ENCODE peak calls at places on chromosomes 6 and 20, in six cellular contexts. One of them, this sample, is unnamed.
A peak's percentile ranks its signal among the peaks of the same experiment; 100 is the strongest.

GRCh38 chr20:8601542-8601912 is 467.4 kb upstream of the PLCB4 start:
- DNase-seq in HCT116: no peak
- DNase-seq in testis: no peak
- DNase-seq in heart left ventricle: no peak
- DNase-seq in H1: no peak
- DNase-seq in IMR-90: no peak
- DNase-seq in this sample: no peak

GRCh38 chr20:17969276-17969883 is 562 bp downstream of the MGME1 start:
- DNase-seq in IMR-90: no peak
- DNase-seq in H1: no peak
- DNase-seq in heart left ventricle: peak; percentile 41
- DNase-seq in testis: peak; percentile 66
- DNase-seq in HCT116: no peak
- DNase-seq in this sample: no peak

GRCh38 chr6:20577280-20577679 is 43.0 kb downstream of the CDKAL1 start:
- DNase-seq in HCT116: no peak
- DNase-seq in testis: no peak
- DNase-seq in H1: no peak
- DNase-seq in IMR-90: no peak
- DNase-seq in heart left ventricle: no peak
- DNase-seq in this sample: no peak

GRCh38 chr6:113825776-113826175 is 31.4 kb upstream of the MARCKS start:
- DNase-seq in testis: peak; percentile 89
- DNase-seq in H1: no peak
- DNase-seq in heart left ventricle: peak; percentile 92
- DNase-seq in HCT116: no peak
- DNase-seq in IMR-90: peak; percentile 84
- DNase-seq in this sample: peak; percentile 94

GRCh38 chr6:20708367-20709124 is 174.3 kb downstream of the CDKAL1 start:
- DNase-seq in IMR-90: peak; percentile 31
- DNase-seq in testis: no peak
- DNase-seq in heart left ventricle: no peak
- DNase-seq in H1: no peak
- DNase-seq in HCT116: no peak
- DNase-seq in this sample: no peak

GRCh38 chr6:31568537-31568961 is 3.5 kb upstream of the LTA start:
- DNase-seq in H1: no peak
- DNase-seq in IMR-90: no peak
- DNase-seq in testis: no peak
- DNase-seq in HCT116: no peak
- DNase-seq in heart left ventricle: no peak
- DNase-seq in this sample: no peak

GRCh38 chr6:168152306-168152963 is 73.4 kb upstream of the FRMD1 start:
- DNase-seq in testis: no peak
- DNase-seq in HCT116: no peak
- DNase-seq in heart left ventricle: no peak
- DNase-seq in IMR-90: no peak
- DNase-seq in H1: no peak
- DNase-seq in this sample: peak; percentile 20

GRCh38 chr20:41524980-41525613 is 93.1 kb downstream of the CHD6 start:
- DNase-seq in IMR-90: peak; percentile 58
- DNase-seq in heart left ventricle: peak; percentile 86
- DNase-seq in HCT116: no peak
- DNase-seq in testis: peak; percentile 85
- DNase-seq in H1: no peak
- DNase-seq in this sample: peak; percentile 73

GRCh38 chr6:93848011-93848620 is 428.8 kb upstream of the EPHA7 start:
- DNase-seq in heart left ventricle: no peak
- DNase-seq in IMR-90: no peak
- DNase-seq in HCT116: no peak
- DNase-seq in testis: no peak
- DNase-seq in H1: no peak
- DNase-seq in this sample: no peak

GRCh38 chr20:18466574-18466893 is 296 bp downstream of the DZANK1 start:
- DNase-seq in H1: no peak
- DNase-seq in IMR-90: no peak
- DNase-seq in testis: no peak
- DNase-seq in HCT116: no peak
- DNase-seq in heart left ventricle: no peak
- DNase-seq in this sample: no peak

GRCh38 chr6:35402136-35402855 is 49.8 kb upstream of the FANCE start:
- DNase-seq in H1: no peak
- DNase-seq in HCT116: no peak
- DNase-seq in IMR-90: no peak
- DNase-seq in testis: no peak
- DNase-seq in heart left ventricle: no peak
- DNase-seq in this sample: no peak

GRCh38 chr6:68252632-68253031 is 382.4 kb upstream of the ADGRB3 start:
- DNase-seq in H1: no peak
- DNase-seq in IMR-90: no peak
- DNase-seq in testis: no peak
- DNase-seq in heart left ventricle: no peak
- DNase-seq in HCT116: no peak
- DNase-seq in this sample: no peak

GRCh38 chr6:79127660-79128059 is 49.6 kb upstream of the PHIP start:
- DNase-seq in H1: no peak
- DNase-seq in HCT116: no peak
- DNase-seq in heart left ventricle: no peak
- DNase-seq in testis: no peak
- DNase-seq in IMR-90: no peak
- DNase-seq in this sample: no peak

GRCh38 chr6:20377623-20378265 is 23.9 kb upstream of the E2F3 start:
- DNase-seq in IMR-90: peak; percentile 87
- DNase-seq in H1: no peak
- DNase-seq in HCT116: no peak
- DNase-seq in testis: no peak
- DNase-seq in heart left ventricle: no peak
- DNase-seq in this sample: no peak

GRCh38 chr6:116287668-116288282 is 8.0 kb upstream of the TSPYL1 start:
- DNase-seq in heart left ventricle: no peak
- DNase-seq in HCT116: peak; percentile 51
- DNase-seq in testis: no peak
- DNase-seq in H1: no peak
- DNase-seq in IMR-90: peak; percentile 74
- DNase-seq in this sample: no peak

GRCh38 chr6:129646617-129647016 is 63.4 kb downstream of the ARHGAP18 start:
- DNase-seq in H1: no peak
- DNase-seq in heart left ventricle: no peak
- DNase-seq in IMR-90: peak; percentile 27
- DNase-seq in testis: no peak
- DNase-seq in HCT116: no peak
- DNase-seq in this sample: no peak

GRCh38 chr6:139109558-139109957 is 25.3 kb upstream of the HECA start:
- DNase-seq in testis: peak; percentile 25
- DNase-seq in heart left ventricle: no peak
- DNase-seq in HCT116: peak; percentile 32
- DNase-seq in H1: no peak
- DNase-seq in IMR-90: peak; percentile 12
- DNase-seq in this sample: no peak

GRCh38 chr20:10412591-10413408 is 21.2 kb downstream of the MKKS start:
- DNase-seq in heart left ventricle: no peak
- DNase-seq in testis: no peak
- DNase-seq in HCT116: no peak
- DNase-seq in H1: no peak
- DNase-seq in IMR-90: no peak
- DNase-seq in this sample: no peak

GRCh38 chr6:12911387-12911960 is 194.9 kb downstream of the PHACTR1 start:
- DNase-seq in heart left ventricle: no peak
- DNase-seq in H1: no peak
- DNase-seq in HCT116: no peak
- DNase-seq in IMR-90: peak; percentile 9
- DNase-seq in testis: no peak
- DNase-seq in this sample: no peak

GRCh38 chr6:45961125-45961524 is 54.5 kb downstream of the CLIC5 start:
- DNase-seq in HCT116: no peak
- DNase-seq in H1: no peak
- DNase-seq in IMR-90: no peak
- DNase-seq in testis: no peak
- DNase-seq in heart left ventricle: no peak
- DNase-seq in this sample: no peak

GRCh38 chr20:17699931-17700351 is at the start of gene BANF2:
- DNase-seq in H1: no peak
- DNase-seq in heart left ventricle: no peak
- DNase-seq in testis: no peak
- DNase-seq in IMR-90: no peak
- DNase-seq in HCT116: no peak
- DNase-seq in this sample: no peak

GRCh38 chr6:142030115-142030619 is 102.6 kb upstream of the GJE1 start:
- DNase-seq in H1: no peak
- DNase-seq in testis: no peak
- DNase-seq in IMR-90: peak; percentile 76
- DNase-seq in heart left ventricle: no peak
- DNase-seq in HCT116: no peak
- DNase-seq in this sample: no peak

GRCh38 chr6:154650351-154650750 is 82.9 kb upstream of the SCAF8 start:
- DNase-seq in HCT116: no peak
- DNase-seq in heart left ventricle: no peak
- DNase-seq in testis: no peak
- DNase-seq in IMR-90: no peak
- DNase-seq in H1: no peak
- DNase-seq in this sample: no peak

GRCh38 chr6:37738216-37738615 is 40.5 kb upstream of the MDGA1 start:
- DNase-seq in H1: no peak
- DNase-seq in HCT116: no peak
- DNase-seq in testis: no peak
- DNase-seq in IMR-90: no peak
- DNase-seq in heart left ventricle: no peak
- DNase-seq in this sample: no peak

GRCh38 chr20:57027752-57028151 is 238.7 kb downstream of the BMP7 start:
- DNase-seq in heart left ventricle: no peak
- DNase-seq in IMR-90: no peak
- DNase-seq in H1: no peak
- DNase-seq in HCT116: no peak
- DNase-seq in testis: no peak
- DNase-seq in this sample: no peak

GRCh38 chr20:58629213-58629575 is 21.9 kb upstream of the STX16 start:
- DNase-seq in IMR-90: no peak
- DNase-seq in H1: no peak
- DNase-seq in heart left ventricle: no peak
- DNase-seq in HCT116: no peak
- DNase-seq in testis: no peak
- DNase-seq in this sample: no peak

GRCh38 chr20:44067650-44068081 is 119.3 kb downstream of the JPH2 start:
- DNase-seq in HCT116: no peak
- DNase-seq in heart left ventricle: no peak
- DNase-seq in H1: no peak
- DNase-seq in IMR-90: no peak
- DNase-seq in testis: no peak
- DNase-seq in this sample: no peak

GRCh38 chr20:50092436-50092835 is 20.5 kb downstream of the UBE2V1 start:
- DNase-seq in HCT116: no peak
- DNase-seq in IMR-90: no peak
- DNase-seq in H1: no peak
- DNase-seq in testis: no peak
- DNase-seq in heart left ventricle: no peak
- DNase-seq in this sample: no peak

GRCh38 chr20:24236204-24236603 is 233.2 kb upstream of the SYNDIG1 start:
- DNase-seq in IMR-90: no peak
- DNase-seq in heart left ventricle: no peak
- DNase-seq in HCT116: no peak
- DNase-seq in testis: no peak
- DNase-seq in H1: no peak
- DNase-seq in this sample: no peak

GRCh38 chr6:81999826-82000225 is 247.3 kb upstream of the TENT5A start:
- DNase-seq in IMR-90: no peak
- DNase-seq in heart left ventricle: no peak
- DNase-seq in testis: no peak
- DNase-seq in H1: no peak
- DNase-seq in HCT116: no peak
- DNase-seq in this sample: no peak

GRCh38 chr6:1335367-1336037 is 23.6 kb downstream of the FOXQ1 start:
- DNase-seq in HCT116: peak; percentile 87
- DNase-seq in H1: no peak
- DNase-seq in testis: no peak
- DNase-seq in IMR-90: peak; percentile 76
- DNase-seq in heart left ventricle: peak; percentile 60
- DNase-seq in this sample: no peak

GRCh38 chr6:107673076-107673494 is 151.0 kb downstream of the SCML4 start:
- DNase-seq in H1: no peak
- DNase-seq in IMR-90: no peak
- DNase-seq in heart left ventricle: peak; percentile 81
- DNase-seq in HCT116: no peak
- DNase-seq in testis: no peak
- DNase-seq in this sample: no peak

GRCh38 chr20:22729180-22729579 is 144.8 kb upstream of the FOXA2 start:
- DNase-seq in HCT116: no peak
- DNase-seq in IMR-90: no peak
- DNase-seq in heart left ventricle: no peak
- DNase-seq in testis: no peak
- DNase-seq in H1: no peak
- DNase-seq in this sample: no peak

GRCh38 chr6:27867051-27867940 is 44.9 kb downstream of the OR2B2 start:
- DNase-seq in HCT116: no peak
- DNase-seq in H1: no peak
- DNase-seq in heart left ventricle: peak; percentile 70
- DNase-seq in testis: peak; percentile 79
- DNase-seq in IMR-90: peak; percentile 78
- DNase-seq in this sample: peak; percentile 73
- TF ChIP-seq POLR2A in HCT116: no peak
- TF ChIP-seq POLR2A in H1: peak; percentile 97
- TF ChIP-seq POLR2A in heart left ventricle: no peak
- TF ChIP-seq POLR2A in testis: no peak
- TF ChIP-seq POLR2A in IMR-90: peak; percentile 93
- TF ChIP-seq POLR2A in this sample: peak; percentile 72

GRCh38 chr20:14889503-14890125 is 552.2 kb upstream of the FLRT3 start:
- DNase-seq in IMR-90: no peak
- DNase-seq in testis: no peak
- DNase-seq in HCT116: no peak
- DNase-seq in heart left ventricle: no peak
- DNase-seq in H1: no peak
- DNase-seq in this sample: no peak
- TF ChIP-seq POLR2A in IMR-90: no peak
- TF ChIP-seq POLR2A in testis: no peak
- TF ChIP-seq POLR2A in HCT116: no peak
- TF ChIP-seq POLR2A in heart left ventricle: no peak
- TF ChIP-seq POLR2A in H1: no peak
- TF ChIP-seq POLR2A in this sample: no peak

GRCh38 chr20:60899320-60899719 is 352.7 kb upstream of the CDH4 start:
- DNase-seq in testis: no peak
- DNase-seq in IMR-90: no peak
- DNase-seq in HCT116: no peak
- DNase-seq in H1: no peak
- DNase-seq in heart left ventricle: no peak
- DNase-seq in this sample: no peak
- TF ChIP-seq POLR2A in testis: no peak
- TF ChIP-seq POLR2A in IMR-90: no peak
- TF ChIP-seq POLR2A in HCT116: no peak
- TF ChIP-seq POLR2A in H1: no peak
- TF ChIP-seq POLR2A in heart left ventricle: no peak
- TF ChIP-seq POLR2A in this sample: no peak

DNA sequence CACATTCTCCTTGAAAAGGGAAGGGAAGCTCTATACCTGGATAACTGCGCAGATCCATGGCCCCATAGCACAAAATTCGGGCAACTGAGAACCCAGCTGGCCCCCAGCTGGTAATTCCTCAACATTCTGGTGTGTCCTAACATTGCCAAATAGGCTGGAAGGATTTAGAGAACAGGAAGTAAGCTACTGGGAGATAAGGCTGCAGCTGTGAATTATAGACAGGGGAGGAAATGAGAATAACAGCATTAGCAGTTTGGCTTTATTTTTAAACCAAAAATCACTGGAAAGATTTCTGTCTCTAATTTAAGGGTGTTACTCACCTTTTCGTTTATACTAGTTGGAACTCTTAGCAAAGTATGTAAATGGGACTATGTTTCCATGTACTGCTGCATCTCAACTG is 97.2 kb downstream of the TULP4 start:
- DNase-seq in HCT116: no peak
- DNase-seq in testis: no peak
- DNase-seq in H1: no peak
- DNase-seq in IMR-90: peak; percentile 75
- DNase-seq in heart left ventricle: peak; percentile 53
- DNase-seq in this sample: no peak
- TF ChIP-seq POLR2A in HCT116: no peak
- TF ChIP-seq POLR2A in testis: no peak
- TF ChIP-seq POLR2A in H1: no peak
- TF ChIP-seq POLR2A in IMR-90: no peak
- TF ChIP-seq POLR2A in heart left ventricle: no peak
- TF ChIP-seq POLR2A in this sample: no peak

This sample was measured in sigmoid colon.